ENCODE peak calls at places on chromosomes 4 and X, in four cellular contexts. C is hepatocyte; G is naive thymus-derived CD4-positive, alpha-beta T cell; D is EH. J is an unnamed sample.

GRCh38 chr4:143196323-143196722 is 11.6 kb downstream of the USP38 start:
- DNase-seq in D (no peak), G (no peak), C (no peak), J (no peak)

GRCh38 chr4:25403699-25404098 is 26.6 kb downstream of the ANAPC4 start:
- DNase-seq in D (no peak), C (no peak), G (no peak), J (no peak)

GRCh38 chr4:97370581-97370980 is 772.7 kb downstream of the STPG2 start:
- DNase-seq in C (no peak), D (no peak), G (no peak), J (no peak)

GRCh38 chr4:24515698-24516097 is 68.7 kb downstream of the DHX15 start:
- DNase-seq in G (no peak), C (no peak), D (no peak), J (no peak)

GRCh38 chrX:28398352-28398751 is 188.9 kb upstream of the IL1RAPL1 start:
- DNase-seq in D (no peak), C (no peak), G (no peak), J (no peak)

GRCh38 chrX:153867671-153868070 is 18.3 kb downstream of the L1CAM start:
- DNase-seq in C (no peak), D (no peak), G (no peak), J (no peak)

GRCh38 chr4:54226399-54227260 is 2.5 kb upstream of the PDGFRA start:
- DNase-seq in G (no peak), C (peak), D (peak), J (no peak)

GRCh38 chrX:39162322-39162721 is 361.1 kb downstream of the MID1IP1 start:
- DNase-seq in D (no peak), G (peak), C (peak), J (no peak)

GRCh38 chr4:86401826-86402225 is 42.0 kb upstream of the MAPK10 start:
- DNase-seq in D (no peak), C (no peak), G (no peak), J (no peak)

GRCh38 chrX:49978191-49978590 is 55.8 kb downstream of the CLCN5 start:
- DNase-seq in D (no peak), G (no peak), C (no peak), J (no peak)

GRCh38 chr4:13711233-13711775 is 83.8 kb upstream of the BOD1L1 start:
- DNase-seq in C (no peak), D (no peak), G (no peak), J (no peak)

GRCh38 chr4:178752954-178753525 is 1310.8 kb upstream of the AGA start:
- DNase-seq in G (no peak), C (no peak), D (no peak), J (no peak)

J was measured in GDM1.